ENCODE peak calls at places on chromosome 3, in five cellular contexts. H, J, N, I and V are unnamed samples.

GRCh38 chr3:115341208-115341607 is 194.1 kb upstream of the ZBTB20 start:
- DNase-seq in J (no peak), H (no peak), I (no peak), N (peak), V (peak)

GRCh38 chr3:67683522-67683921 is 29.1 kb upstream of the SUCLG2 start:
- DNase-seq in I (no peak), N (no peak), H (no peak), J (no peak), V (no peak)

GRCh38 chr3:166425021-166425420 is 587.8 kb upstream of the BCHE start:
- DNase-seq in I (no peak), N (no peak), J (no peak), H (no peak), V (no peak)

GRCh38 chr3:95394286-95394685 is 1331.4 kb downstream of the NSUN3 start:
- DNase-seq in J (no peak), I (no peak), N (no peak), H (no peak), V (no peak)

GRCh38 chr3:113193298-113193697 is 18.1 kb upstream of the BOC start:
- DNase-seq in N (no peak), J (no peak), H (no peak), I (no peak), V (no peak)

GRCh38 chr3:107740992-107741896 is 218.5 kb downstream of the BBX start:
- DNase-seq in N (peak), J (no peak), I (no peak), H (no peak), V (peak)

GRCh38 chr3:139597947-139598346 is 58.4 kb upstream of the RBP1 start:
- DNase-seq in H (no peak), J (no peak), I (no peak), N (no peak), V (no peak)

GRCh38 chr3:193872265-193872753 is 263.6 kb upstream of the HES1 start:
- DNase-seq in J (no peak), H (no peak), I (peak), N (peak), V (peak)